ENCODE peak calls at places on chromosomes 13 and 19, in seven cellular contexts. K is Caki2; V is ELR; L is GM23338; F is GM04503; X is posterior cingulate gyrus; R is stimulated activated CD4-positive, alpha-beta T cell treated with anti-CD3 and anti-CD28 coated beads, Interleukin-4, amount 100 ng/mL, for 1 hour. T is an unnamed sample.

GRCh38 chr19:51012661-51013190 is 6.8 kb downstream of the KLK10 start:
- DNase-seq in V (no peak), K (no peak), R (no peak), L (no peak), F (no peak), X (no peak), T (no peak)

GRCh38 chr19:12346896-12347295 is 13.5 kb upstream of the ZNF563 start:
- DNase-seq in V (no peak), L (peak; percentile 3), R (no peak), F (no peak), X (no peak), K (no peak), T (no peak)

GRCh38 chr13:58992478-58993042 is 1171.2 kb downstream of the DIAPH3 start:
- DNase-seq in V (no peak), F (no peak), K (no peak), L (no peak), X (no peak), R (no peak), T (no peak)

GRCh38 chr19:10501971-10502523 is 1.1 kb downstream of the KEAP1 start:
- DNase-seq in X (peak; percentile 76), K (peak; percentile 68), R (peak; percentile 57), L (peak; percentile 58), V (peak; percentile 64), F (no peak), T (peak; percentile 48)

GRCh38 chr19:46340051-46340659 is 6.7 kb upstream of the PPP5C start:
- DNase-seq in F (no peak), R (no peak), X (no peak), K (no peak), V (no peak), L (no peak), T (no peak)

GRCh38 chr13:23739597-23739996 is 149.6 kb downstream of the MIPEP start:
- DNase-seq in F (no peak), L (no peak), K (no peak), V (no peak), R (no peak), X (no peak), T (no peak)

GRCh38 chr13:36131215-36131930 is at the start of gene DCLK1:
- DNase-seq in V (peak; percentile 15), X (peak; percentile 69), R (no peak), L (peak; percentile 87), F (no peak), K (peak; percentile 66), T (peak; percentile 46)

GRCh38 chr13:111539791-111540446 is 219.5 kb downstream of the TEX29 start:
- DNase-seq in L (peak; percentile 34), K (no peak), F (no peak), R (no peak), X (no peak), V (no peak), T (no peak)

GRCh38 chr19:17605761-17606745 is 50.6 kb downstream of the COLGALT1 start:
- DNase-seq in R (peak; percentile 83), F (no peak), X (peak; percentile 58), V (peak; percentile 60), K (peak; percentile 99), L (peak; percentile 97), T (peak; percentile 83)

GRCh38 chr19:12365094-12365371 is 450 bp downstream of the ZNF442 start:
- DNase-seq in X (peak; percentile 14), F (no peak), R (no peak), V (peak; percentile 49), L (peak; percentile 62), K (no peak), T (no peak)

GRCh38 chr13:57408312-57408711 is 223.2 kb upstream of the PCDH17 start:
- DNase-seq in X (no peak), F (no peak), R (no peak), K (no peak), L (no peak), V (no peak), T (no peak)

GRCh38 chr19:38538793-38539528 is 78.8 kb downstream of the MAP4K1 start:
- DNase-seq in V (no peak), F (no peak), R (peak; percentile 43), K (no peak), L (no peak), X (no peak), T (no peak)

GRCh38 chr19:43524922-43525835 is 1.8 kb downstream of the ETHE1 start:
- DNase-seq in X (no peak), V (peak; percentile 68), R (peak; percentile 40), L (peak; percentile 74), F (no peak), K (peak; percentile 63), T (no peak)

GRCh38 chr19:15812059-15812722 is 3.3 kb downstream of the OR10H1 start:
- DNase-seq in L (no peak), X (no peak), R (peak; percentile 5), V (peak; percentile 6), K (no peak), F (no peak), T (no peak)

GRCh38 chr19:4473708-4474503 is 1.8 kb downstream of the HDGFL2 start:
- DNase-seq in K (no peak), F (no peak), X (no peak), R (no peak), V (peak; percentile 40), L (peak; percentile 55), T (no peak)

GRCh38 chr13:50693755-50694154 is 149.7 kb downstream of the DLEU7 start:
- DNase-seq in V (peak; percentile 17), L (peak; percentile 13), X (no peak), F (no peak), K (no peak), R (no peak), T (no peak)

GRCh38 chr13:23656637-23657036 is 86.4 kb downstream of the TNFRSF19 start:
- DNase-seq in K (no peak), L (no peak), R (no peak), F (no peak), V (no peak), X (no peak), T (no peak)

GRCh38 chr19:55472463-55472862 is 4.0 kb upstream of the ZNF628 start:
- DNase-seq in L (no peak), X (no peak), F (no peak), V (peak; percentile 90), R (no peak), K (peak; percentile 84), T (peak; percentile 88)

GRCh38 chr13:48840366-48840765 is 135.3 kb upstream of the FNDC3A start:
- DNase-seq in L (no peak), X (no peak), V (no peak), R (no peak), F (no peak), K (no peak), T (no peak)

GRCh38 chr19:17420267-17420924 is 549 bp downstream of the MVB12A start:
- DNase-seq in X (no peak), R (peak; percentile 31), K (peak; percentile 56), V (peak; percentile 33), L (peak; percentile 68), F (no peak), T (peak; percentile 19)

GRCh38 chr13:29591310-29591709 is 4.2 kb downstream of the SLC7A1 start:
- DNase-seq in L (no peak), X (no peak), V (peak; percentile 71), F (no peak), R (no peak), K (no peak), T (no peak)

GRCh38 chr13:101930331-101930730 is 471.5 kb downstream of the FGF14 start:
- DNase-seq in R (no peak), F (no peak), K (no peak), V (peak; percentile 20), X (no peak), L (no peak), T (no peak)

GRCh38 chr13:113937497-113938140 is 36.3 kb downstream of the C13orf46 start:
- DNase-seq in X (no peak), L (no peak), F (no peak), K (no peak), R (no peak), V (no peak), T (no peak)

GRCh38 chr19:51327066-51327985 is 14.6 kb downstream of the VSIG10L start:
- DNase-seq in R (peak; percentile 59), L (peak; percentile 92), V (no peak), F (no peak), X (no peak), K (no peak), T (no peak)

GRCh38 chr19:18674616-18675015 is 8.9 kb upstream of the CRTC1 start:
- DNase-seq in V (peak; percentile 42), F (no peak), L (no peak), K (no peak), R (no peak), X (peak; percentile 62), T (no peak)

GRCh38 chr19:936175-936546 is 10.3 kb downstream of the ARID3A start:
- DNase-seq in V (no peak), L (no peak), K (no peak), R (no peak), F (no peak), X (no peak), T (no peak)

GRCh38 chr13:27151798-27152599 is 19.6 kb downstream of the USP12 start:
- DNase-seq in R (no peak), X (no peak), F (no peak), V (peak; percentile 24), K (no peak), L (no peak), T (no peak)

GRCh38 chr13:29457299-29457698 is 138.2 kb downstream of the SLC7A1 start:
- DNase-seq in K (peak; percentile 59), V (peak; percentile 93), L (no peak), R (no peak), X (no peak), F (peak; percentile 82), T (peak; percentile 48)

GRCh38 chr13:86757236-86757978 is 913.8 kb upstream of the SLITRK5 start:
- DNase-seq in L (peak; percentile 52), X (no peak), R (no peak), F (no peak), K (no peak), V (peak; percentile 37), T (no peak)

GRCh38 chr13:79338343-79338742 is 67.7 kb downstream of the RBM26 start:
- DNase-seq in V (no peak), R (no peak), X (no peak), K (no peak), F (no peak), L (no peak), T (no peak)

GRCh38 chr13:106917673-106918652 is 350.0 kb upstream of the ARGLU1 start:
- DNase-seq in K (peak; percentile 68), R (peak; percentile 71), L (peak; percentile 85), V (peak; percentile 53), X (peak; percentile 82), F (peak; percentile 17), T (peak; percentile 61)

GRCh38 chr19:1441677-1442438 is 3.7 kb downstream of the RPS15 start:
- DNase-seq in F (no peak), R (no peak), X (no peak), V (no peak), K (no peak), L (no peak), T (no peak)

GRCh38 chr13:25922373-25922772 is 129.4 kb downstream of the SHISA2 start:
- DNase-seq in V (no peak), R (no peak), L (peak; percentile 22), F (no peak), K (no peak), X (no peak), T (no peak)

GRCh38 chr19:3708207-3708931 is at the start of gene TJP3:
- DNase-seq in X (no peak), F (no peak), L (peak; percentile 44), V (peak; percentile 19), K (no peak), R (no peak), T (no peak)

GRCh38 chr13:111336666-111337065 is 16.2 kb downstream of the TEX29 start:
- DNase-seq in V (peak; percentile 65), L (no peak), X (no peak), K (no peak), R (no peak), F (no peak), T (no peak)

GRCh38 chr13:59318320-59318930 is 845.3 kb downstream of the DIAPH3 start:
- DNase-seq in K (peak; percentile 32), X (peak; percentile 91), V (peak; percentile 41), L (peak; percentile 94), F (peak; percentile 6), R (peak; percentile 50), T (peak; percentile 57)

GRCh38 chr19:48182434-48182833 is 12.0 kb downstream of the ZSWIM9 start:
- DNase-seq in V (no peak), K (no peak), L (peak; percentile 59), F (no peak), X (no peak), R (no peak), T (no peak)

GRCh38 chr13:29472317-29472961 is 123.0 kb downstream of the SLC7A1 start:
- DNase-seq in R (peak; percentile 35), V (peak; percentile 82), F (no peak), X (no peak), K (peak; percentile 23), L (peak; percentile 85), T (peak; percentile 59)

T was measured in ACHN.